ENCODE peak calls at places on chromosomes 13 and 19, in five cellular contexts. U, H, B, F and J are unnamed samples.

GRCh38 chr19:12868540-12869112 is 12.6 kb downstream of the DNASE2 start:
- DNase-seq in H (no peak), B (no peak), U (no peak), F (no peak), J (no peak)

GRCh38 chr13:110565296-110565695 is 3.8 kb upstream of the RAB20 start:
- DNase-seq in H (no peak), B (no peak), U (no peak), F (peak), J (no peak)

GRCh38 chr13:109383683-109384082 is 402.7 kb downstream of the IRS2 start:
- DNase-seq in B (no peak), U (no peak), F (peak), H (no peak), J (no peak)

GRCh38 chr19:1394252-1395193 is 6.8 kb downstream of the GAMT start:
- DNase-seq in H (no peak), F (no peak), U (no peak), B (no peak), J (no peak)

GRCh38 chr13:84524586-84524985 is 642.3 kb upstream of the SLITRK1 start:
- DNase-seq in F (no peak), H (no peak), B (no peak), U (no peak), J (no peak)

GRCh38 chr13:22927008-22927393 is 253.8 kb upstream of the SGCG start:
- DNase-seq in H (no peak), U (no peak), F (no peak), B (no peak), J (no peak)

GRCh38 chr19:33763661-33764343 is 32.9 kb upstream of the KCTD15 start:
- DNase-seq in F (no peak), H (no peak), B (no peak), U (no peak), J (no peak)

GRCh38 chr13:101942038-101942437 is 459.8 kb downstream of the FGF14 start:
- DNase-seq in H (peak), B (no peak), F (no peak), U (no peak), J (no peak)

GRCh38 chr13:112931028-112931934 is 37.7 kb upstream of the MCF2L start:
- DNase-seq in U (peak), H (peak), B (no peak), F (no peak), J (no peak)

GRCh38 chr13:108924154-108924940 is 294.9 kb downstream of the MYO16 start:
- DNase-seq in U (no peak), B (no peak), F (no peak), H (no peak), J (no peak)

GRCh38 chr13:113589961-113590339 is 5.4 kb downstream of the TFDP1 start:
- DNase-seq in B (no peak), H (no peak), F (no peak), U (no peak), J (peak)

GRCh38 chr19:2540646-2541454 is 64.9 kb downstream of the GADD45B start:
- DNase-seq in B (no peak), H (no peak), U (peak), F (no peak), J (no peak)

GRCh38 chr19:32177686-32178085 is 167.7 kb upstream of the ZNF507 start:
- DNase-seq in F (no peak), H (no peak), B (no peak), U (no peak), J (no peak)

GRCh38 chr19:49106648-49107135 is 7.5 kb upstream of the LIN7B start:
- DNase-seq in H (no peak), F (peak), U (no peak), B (peak), J (peak)

GRCh38 chr19:47494729-47495128 is 10.7 kb upstream of the KPTN start:
- DNase-seq in B (no peak), H (no peak), U (no peak), F (no peak), J (no peak)

GRCh38 chr19:44847144-44848035 is 1.3 kb downstream of the NECTIN2 start:
- DNase-seq in U (no peak), H (no peak), B (peak), F (peak), J (peak)

GRCh38 chr19:46017874-46018675 is 4.8 kb downstream of the PGLYRP1 start:
- DNase-seq in F (no peak), H (no peak), B (no peak), U (no peak), J (no peak)